ENCODE peak calls at places on chromosomes 11 and 22, in five cellular contexts. C is H9, J is H1, X is neuronal stem cell, R is mesendoderm. F is an unnamed sample.

GRCh38 chr22:30362632-30363281 is 6.0 kb downstream of the CCDC157 start:
- DNase-seq in C (peak; percentile 84), J (peak; percentile 67), X (no peak), R (peak; percentile 81), F (no peak)

GRCh38 chr22:49502126-49502826 is 325.4 kb downstream of the BRD1 start:
- DNase-seq in C (no peak), J (no peak), X (no peak), R (peak; percentile 63), F (peak; percentile 26)

GRCh38 chr11:133955091-133955846 is 1.5 kb downstream of the IGSF9B start:
- DNase-seq in C (no peak), J (no peak), X (no peak), R (peak; percentile 28), F (no peak)

GRCh38 chr11:79185351-79185750 is 255.5 kb downstream of the TENM4 start:
- DNase-seq in C (no peak), J (no peak), X (no peak), R (no peak), F (no peak)

GRCh38 chr22:38243007-38243775 is 29.6 kb downstream of the TMEM184B start:
- DNase-seq in C (no peak), J (no peak), X (no peak), R (no peak), F (peak; percentile 92)

GRCh38 chr11:130420478-130421198 is 7.8 kb downstream of the ADAMTS8 start:
- DNase-seq in C (no peak), J (no peak), X (no peak), R (no peak), F (no peak)

GRCh38 chr11:111812211-111812610 is 46.0 kb upstream of the PPP2R1B start:
- DNase-seq in C (no peak), J (no peak), X (no peak), R (no peak), F (no peak)

GRCh38 chr11:20360650-20361049 is 2.9 kb upstream of the HTATIP2 start:
- DNase-seq in C (no peak), J (no peak), X (no peak), R (no peak), F (peak; percentile 62)

GRCh38 chr11:112961146-112961668 is at the start of gene NCAM1:
- DNase-seq in C (peak; percentile 97), J (peak; percentile 94), X (peak; percentile 98), R (peak; percentile 99), F (peak; percentile 90)

GRCh38 chr11:2122907-2123627 is 16.1 kb downstream of the IGF2 start:
- DNase-seq in C (no peak), J (peak; percentile 52), X (no peak), R (no peak), F (no peak)
- H3K18ac ChIP-seq in C (no peak overlapping the region), J (no peak overlapping the region), X (peak overlapping the region; percentile 57), R (no peak overlapping the region), F (no peak overlapping the region)

DNA sequence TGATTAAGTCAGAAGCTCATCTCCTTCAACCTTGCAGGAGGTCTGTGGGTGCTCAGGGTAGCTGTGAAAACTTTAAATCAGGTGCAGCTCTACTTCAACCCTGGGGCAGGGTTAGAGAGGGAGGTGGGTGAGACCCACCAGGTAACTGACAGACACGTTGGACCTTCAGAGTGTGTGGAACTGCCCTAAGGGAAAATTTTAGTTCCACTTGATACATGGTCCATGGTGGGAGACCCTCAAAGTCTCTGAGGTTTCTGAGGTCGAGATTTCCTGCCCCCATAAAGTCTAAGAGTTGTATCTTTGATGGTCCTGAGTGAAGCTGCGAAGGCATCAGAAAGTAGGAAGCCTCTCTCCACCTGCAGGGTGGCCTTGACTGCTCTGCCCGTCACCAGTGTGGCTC is 23.9 kb upstream of the NNMT start:
- DNase-seq in C (no peak), J (no peak), X (no peak), R (no peak), F (no peak)
- H3K4ac ChIP-seq in C (no peak overlapping the region), J (no peak overlapping the region), X (no peak overlapping the region), R (no peak overlapping the region), F (no peak overlapping the region)

DNA sequence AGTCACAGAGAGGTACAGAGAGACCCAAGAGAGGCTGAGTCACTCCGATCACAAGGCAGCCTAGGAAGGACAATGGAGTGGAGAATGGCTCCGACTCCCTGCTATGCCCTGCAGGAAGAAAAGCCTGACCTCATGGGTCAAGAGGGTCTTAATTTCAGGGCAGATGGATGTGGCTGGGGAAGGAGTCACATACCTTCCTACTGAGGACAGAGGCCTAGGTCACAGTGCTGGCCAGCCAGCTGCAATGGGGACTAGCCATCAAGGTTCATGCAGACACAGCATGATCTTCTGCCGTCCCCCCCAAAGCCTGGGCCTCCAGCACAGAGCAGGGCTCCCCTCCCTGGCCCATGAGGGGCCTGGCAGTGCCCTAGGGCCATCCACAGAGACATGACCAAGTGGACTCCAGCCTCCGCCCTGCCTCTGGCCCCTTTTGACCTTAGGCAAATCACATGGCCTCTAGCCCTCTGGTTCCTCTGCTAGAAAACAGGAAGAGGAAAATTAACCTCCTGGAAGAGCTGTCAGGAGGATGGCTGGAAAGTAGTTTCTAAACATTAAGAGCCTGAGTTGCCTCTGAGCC is 1.8 kb downstream of the ARRB1 start:
- DNase-seq in C (peak; percentile 34), J (no peak), X (peak; percentile 52), R (peak; percentile 88), F (peak; percentile 46)
- H3K18ac ChIP-seq in C (no peak overlapping the region), J (peak overlapping the region; percentile 73), X (peak overlapping the region; percentile 21), R (peak overlapping the region; percentile 25), F (peak overlapping the region; percentile 87)

GRCh38 chr11:45624095-45624494 is 41.3 kb downstream of the CHST1 start:
- DNase-seq in C (no peak), J (no peak), X (no peak), R (no peak), F (no peak)

GRCh38 chr11:45621541-45621940 is 43.9 kb downstream of the CHST1 start:
- DNase-seq in C (no peak), J (no peak), X (no peak), R (no peak), F (no peak)

GRCh38 chr11:45622283-45622682 is 43.1 kb downstream of the CHST1 start:
- DNase-seq in C (no peak), J (no peak), X (no peak), R (no peak), F (no peak)

GRCh38 chr11:45622861-45623260 is 42.6 kb downstream of the CHST1 start:
- DNase-seq in C (no peak), J (no peak), X (no peak), R (no peak), F (no peak)

DNA sequence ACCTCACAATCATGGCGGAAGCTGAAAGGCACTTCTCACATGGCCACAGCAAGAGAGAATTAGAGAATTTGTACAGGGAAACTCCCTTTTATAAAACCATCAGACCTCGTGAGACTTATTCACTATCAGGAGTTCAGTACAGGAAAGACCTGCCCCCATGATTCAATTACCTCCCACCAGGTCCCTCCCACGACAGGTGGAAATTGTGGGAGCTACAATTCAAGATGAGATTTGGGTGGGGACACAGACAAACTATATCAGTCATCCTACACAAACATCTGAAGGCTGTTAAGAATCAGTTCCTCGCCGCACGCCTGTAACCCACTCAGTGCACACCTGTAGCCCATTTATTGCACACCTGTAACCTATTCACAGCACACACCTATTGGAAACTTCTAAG is 39.8 kb downstream of the CHST1 start:
- DNase-seq in C (no peak), J (no peak), X (no peak), R (no peak), F (no peak)
- H3K4ac ChIP-seq in C (no peak overlapping the region), J (no peak overlapping the region), X (no peak overlapping the region), R (no peak overlapping the region), F (no peak overlapping the region)

GRCh38 chr11:73331138-73331916 is 23.3 kb downstream of the ARHGEF17 start:
- DNase-seq in C (peak; percentile 86), J (peak; percentile 84), X (peak; percentile 87), R (peak; percentile 92), F (peak; percentile 80)
- H3K18ac ChIP-seq in C (peak overlapping the region; percentile 59), J (peak overlapping the region; percentile 34), X (peak overlapping the region; percentile 95), R (no peak overlapping the region), F (peak overlapping the region; percentile 95)

F was measured in mesenchymal stem cell.